ENCODE peak calls at places on chromosomes 11 and 22, in six cellular contexts. Q is lower leg skin; S is HFF-Myc; I is astrocyte; T is CD8-positive, alpha-beta T cell; D is right lobe of liver. N is an unnamed sample.

GRCh38 chr11:10807629-10808552 is 835 bp downstream of the EIF4G2 start:
- DNase-seq in Q (peak), S (no peak), I (peak), T (peak), D (peak), N (no peak)

GRCh38 chr11:3121931-3122774 is 43.0 kb downstream of the OSBPL5 start:
- DNase-seq in Q (peak), S (no peak), I (no peak), T (no peak), D (peak), N (no peak)

GRCh38 chr11:120867531-120867930 is 156.4 kb upstream of the TBCEL start:
- DNase-seq in Q (no peak), S (no peak), I (no peak), T (no peak), D (no peak), N (no peak)

GRCh38 chr11:25065711-25066110 is 568.9 kb downstream of the LUZP2 start:
- DNase-seq in Q (no peak), S (no peak), I (peak), T (no peak), D (no peak), N (peak)

GRCh38 chr11:82924522-82925224 is 23.1 kb downstream of the DDIAS start:
- DNase-seq in Q (no peak), S (no peak), I (no peak), T (no peak), D (no peak), N (no peak)

GRCh38 chr11:86671386-86672006 is 920 bp downstream of the ME3 start:
- DNase-seq in Q (peak), S (no peak), I (no peak), T (no peak), D (peak), N (no peak)

GRCh38 chr11:118398797-118399564 is 2.4 kb upstream of the ATP5MG start:
- DNase-seq in Q (no peak), S (no peak), I (no peak), T (peak), D (no peak), N (no peak)

GRCh38 chr11:32381149-32381548 is 54.2 kb downstream of the WT1 start:
- DNase-seq in Q (peak), S (no peak), I (no peak), T (no peak), D (no peak), N (no peak)

GRCh38 chr22:37218771-37219411 is 6.6 kb upstream of the SSTR3 start:
- DNase-seq in Q (no peak), S (no peak), I (no peak), T (peak), D (no peak), N (no peak)

GRCh38 chr22:23175817-23176644 is 4.3 kb upstream of the BCR start:
- DNase-seq in Q (no peak), S (no peak), I (no peak), T (no peak), D (no peak), N (no peak)

GRCh38 chr11:114562166-114562916 is 2.7 kb upstream of the NXPE1 start:
- DNase-seq in Q (no peak), S (no peak), I (peak), T (no peak), D (no peak), N (no peak)

GRCh38 chr22:44127353-44127752 is 53.4 kb upstream of the PARVG start:
- DNase-seq in Q (no peak), S (no peak), I (no peak), T (no peak), D (no peak), N (no peak)

GRCh38 chr11:128948583-128948982 is 5.9 kb upstream of the TP53AIP1 start:
- DNase-seq in Q (no peak), S (no peak), I (no peak), T (no peak), D (no peak), N (no peak)

GRCh38 chr11:120229451-120230424 is 10.2 kb upstream of the POU2F3 start:
- DNase-seq in Q (no peak), S (no peak), I (no peak), T (no peak), D (no peak), N (no peak)

GRCh38 chr11:3916962-3917361 is 61.5 kb downstream of the STIM1 start:
- DNase-seq in Q (no peak), S (no peak), I (no peak), T (no peak), D (no peak), N (no peak)

GRCh38 chr11:2399488-2400068 is 972 bp upstream of the TSSC4 start:
- DNase-seq in Q (peak), S (no peak), I (peak), T (no peak), D (no peak), N (no peak)

GRCh38 chr11:129208863-129209262 is 16.7 kb upstream of the ARHGAP32 start:
- DNase-seq in Q (no peak), S (no peak), I (peak), T (no peak), D (no peak), N (no peak)

GRCh38 chr11:115660072-115660805 is 156.0 kb upstream of the CADM1 start:
- DNase-seq in Q (no peak), S (no peak), I (no peak), T (no peak), D (no peak), N (no peak)

DNA sequence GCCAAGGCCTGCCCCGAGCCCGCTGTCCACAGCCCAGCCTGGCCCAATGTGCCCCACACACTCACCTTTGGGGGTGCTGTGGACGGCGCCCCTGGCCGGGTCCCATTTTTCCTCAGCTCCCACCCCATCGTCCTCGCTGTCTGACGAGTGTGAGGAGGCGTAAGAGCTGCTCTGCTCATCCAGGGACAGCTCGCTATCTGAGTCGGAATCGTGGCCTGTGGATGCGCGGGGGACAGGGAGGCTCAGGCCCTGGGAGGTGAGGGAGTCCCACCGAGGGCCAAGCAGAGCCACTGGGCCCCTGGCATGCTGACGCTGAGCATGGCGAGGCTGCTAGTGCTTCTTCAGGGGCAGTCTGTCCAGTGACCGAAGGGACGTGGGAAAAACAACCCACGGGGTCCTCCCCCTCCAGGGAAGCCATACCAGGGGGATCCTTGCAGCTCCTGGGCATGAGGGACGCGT is 29.7 kb downstream of the TRMU start:
- DNase-seq in Q (no peak), S (no peak), I (no peak), T (no peak), D (no peak), N (no peak)
- H3K4me3 ChIP-seq in Q (no peak), S (no peak), I (no peak), T (no peak), D (no peak), N (no peak)

GRCh38 chr11:73359930-73360742 is 16.1 kb upstream of the RELT start:
- DNase-seq in Q (no peak), S (peak), I (no peak), T (no peak), D (no peak), N (no peak)
- TF ChIP-seq CTCF in Q (no peak), S (peak), I (peak), T (peak), D (peak), N (peak)

DNA sequence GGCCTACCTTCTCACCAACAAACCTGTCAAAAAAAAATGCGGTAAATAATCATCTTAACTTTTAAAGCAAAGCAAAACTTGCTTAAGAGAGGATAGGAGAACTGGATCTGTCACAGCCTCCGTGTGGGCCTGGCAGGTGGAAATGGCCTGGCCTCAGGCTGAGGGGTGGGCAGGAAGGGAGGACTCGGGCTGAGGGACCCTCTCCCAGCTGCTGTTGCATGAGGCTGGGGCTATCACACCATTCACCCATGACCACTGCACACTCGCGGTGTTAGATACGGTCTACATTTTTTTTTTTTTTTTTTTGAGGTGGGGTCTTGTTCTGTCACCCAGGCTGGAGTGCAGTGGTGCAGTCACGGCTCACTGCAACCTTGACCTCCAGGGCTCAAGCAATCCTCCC is 24.5 kb downstream of the ARHGAP1 start:
- DNase-seq in Q (no peak), S (no peak), I (no peak), T (no peak), D (no peak), N (no peak)
- H3K4me3 ChIP-seq in Q (no peak), S (no peak), I (no peak), T (no peak), D (no peak), N (no peak)

GRCh38 chr11:127017482-127017881 is 16.9 kb upstream of the KIRREL3 start:
- DNase-seq in Q (no peak), S (peak), I (peak), T (no peak), D (no peak), N (no peak)
- TF ChIP-seq CTCF in Q (no peak), S (peak), I (peak), T (no peak), D (no peak), N (peak)

GRCh38 chr11:64396079-64396591 is 37.2 kb downstream of the RPS6KA4 start:
- DNase-seq in Q (no peak), S (no peak), I (no peak), T (no peak), D (no peak), N (no peak)
- H3K4me3 ChIP-seq in Q (no peak), S (no peak), I (no peak), T (no peak), D (no peak), N (peak)